ENCODE peak calls at places on chromosome 20, in four cellular contexts. One of them, this sample, is unnamed.

GRCh38 chr20:59205044-59205443 is 41.4 kb downstream of the ZNF831 start:
- DNase-seq in activated CD4-positive, alpha-beta T cell treated with anti-CD3 and anti-CD28 coated beads, Interleukin-2, amount 50 U/mL, for 24 hours: no peak
- DNase-seq in NCI-H2029 treated with DMSO at 0.1 percent for 48 hours: no peak
- DNase-seq in AG10803: no peak
- DNase-seq in this sample: no peak

GRCh38 chr20:43749734-43750294 is 23.0 kb upstream of the GTSF1L start:
- DNase-seq in activated CD4-positive, alpha-beta T cell treated with anti-CD3 and anti-CD28 coated beads, Interleukin-2, amount 50 U/mL, for 24 hours: peak; percentile 78
- DNase-seq in NCI-H2029 treated with DMSO at 0.1 percent for 48 hours: no peak
- DNase-seq in AG10803: peak; percentile 42
- DNase-seq in this sample: peak; percentile 94

GRCh38 chr20:1656844-1657243 is 735 bp downstream of the SIRPG start:
- DNase-seq in activated CD4-positive, alpha-beta T cell treated with anti-CD3 and anti-CD28 coated beads, Interleukin-2, amount 50 U/mL, for 24 hours: no peak
- DNase-seq in NCI-H2029 treated with DMSO at 0.1 percent for 48 hours: no peak
- DNase-seq in AG10803: no peak
- DNase-seq in this sample: no peak

GRCh38 chr20:57211949-57212889 is 54.2 kb downstream of the BMP7 start:
- DNase-seq in activated CD4-positive, alpha-beta T cell treated with anti-CD3 and anti-CD28 coated beads, Interleukin-2, amount 50 U/mL, for 24 hours: no peak
- DNase-seq in NCI-H2029 treated with DMSO at 0.1 percent for 48 hours: no peak
- DNase-seq in AG10803: peak; percentile 87
- DNase-seq in this sample: peak; percentile 92

GRCh38 chr20:48457261-48458002 is 370.4 kb downstream of the PREX1 start:
- DNase-seq in activated CD4-positive, alpha-beta T cell treated with anti-CD3 and anti-CD28 coated beads, Interleukin-2, amount 50 U/mL, for 24 hours: no peak
- DNase-seq in NCI-H2029 treated with DMSO at 0.1 percent for 48 hours: no peak
- DNase-seq in AG10803: no peak
- DNase-seq in this sample: no peak

GRCh38 chr20:53608456-53609413 is 15.1 kb upstream of the ZNF217 start:
- DNase-seq in activated CD4-positive, alpha-beta T cell treated with anti-CD3 and anti-CD28 coated beads, Interleukin-2, amount 50 U/mL, for 24 hours: no peak
- DNase-seq in NCI-H2029 treated with DMSO at 0.1 percent for 48 hours: no peak
- DNase-seq in AG10803: peak; percentile 29
- DNase-seq in this sample: no peak

GRCh38 chr20:53077373-53078205 is 105.4 kb downstream of the TSHZ2 start:
- DNase-seq in activated CD4-positive, alpha-beta T cell treated with anti-CD3 and anti-CD28 coated beads, Interleukin-2, amount 50 U/mL, for 24 hours: peak; percentile 36
- DNase-seq in NCI-H2029 treated with DMSO at 0.1 percent for 48 hours: no peak
- DNase-seq in AG10803: peak; percentile 39
- DNase-seq in this sample: peak; percentile 44

GRCh38 chr20:36305602-36306556 is at the start of gene DLGAP4:
- DNase-seq in activated CD4-positive, alpha-beta T cell treated with anti-CD3 and anti-CD28 coated beads, Interleukin-2, amount 50 U/mL, for 24 hours: no peak
- DNase-seq in NCI-H2029 treated with DMSO at 0.1 percent for 48 hours: no peak
- DNase-seq in AG10803: no peak
- DNase-seq in this sample: no peak

GRCh38 chr20:50371878-50372769 is 138.1 kb upstream of the PTPN1 start:
- DNase-seq in activated CD4-positive, alpha-beta T cell treated with anti-CD3 and anti-CD28 coated beads, Interleukin-2, amount 50 U/mL, for 24 hours: no peak
- DNase-seq in NCI-H2029 treated with DMSO at 0.1 percent for 48 hours: no peak
- DNase-seq in AG10803: no peak
- DNase-seq in this sample: no peak

GRCh38 chr20:18477821-18478220 is 10.6 kb downstream of the POLR3F start:
- DNase-seq in activated CD4-positive, alpha-beta T cell treated with anti-CD3 and anti-CD28 coated beads, Interleukin-2, amount 50 U/mL, for 24 hours: no peak
- DNase-seq in NCI-H2029 treated with DMSO at 0.1 percent for 48 hours: no peak
- DNase-seq in AG10803: no peak
- DNase-seq in this sample: no peak

GRCh38 chr20:43508604-43509040 is 1.1 kb downstream of the L3MBTL1 start:
- DNase-seq in activated CD4-positive, alpha-beta T cell treated with anti-CD3 and anti-CD28 coated beads, Interleukin-2, amount 50 U/mL, for 24 hours: no peak
- DNase-seq in NCI-H2029 treated with DMSO at 0.1 percent for 48 hours: no peak
- DNase-seq in AG10803: no peak
- DNase-seq in this sample: no peak

GRCh38 chr20:38926934-38927616 is 858 bp downstream of the FAM83D start:
- DNase-seq in activated CD4-positive, alpha-beta T cell treated with anti-CD3 and anti-CD28 coated beads, Interleukin-2, amount 50 U/mL, for 24 hours: no peak
- DNase-seq in NCI-H2029 treated with DMSO at 0.1 percent for 48 hours: no peak
- DNase-seq in AG10803: peak; percentile 33
- DNase-seq in this sample: peak; percentile 22

GRCh38 chr20:57856658-57857057 is 146.8 kb upstream of the PMEPA1 start:
- DNase-seq in activated CD4-positive, alpha-beta T cell treated with anti-CD3 and anti-CD28 coated beads, Interleukin-2, amount 50 U/mL, for 24 hours: no peak
- DNase-seq in NCI-H2029 treated with DMSO at 0.1 percent for 48 hours: no peak
- DNase-seq in AG10803: no peak
- DNase-seq in this sample: no peak

GRCh38 chr20:62795023-62795761 is 1.1 kb upstream of the MRGBP start:
- DNase-seq in activated CD4-positive, alpha-beta T cell treated with anti-CD3 and anti-CD28 coated beads, Interleukin-2, amount 50 U/mL, for 24 hours: peak; percentile 58
- DNase-seq in NCI-H2029 treated with DMSO at 0.1 percent for 48 hours: peak; percentile 40
- DNase-seq in AG10803: peak; percentile 34
- DNase-seq in this sample: peak; percentile 64

GRCh38 chr20:46399401-46399800 is 7.0 kb downstream of the ELMO2 start:
- DNase-seq in activated CD4-positive, alpha-beta T cell treated with anti-CD3 and anti-CD28 coated beads, Interleukin-2, amount 50 U/mL, for 24 hours: no peak
- DNase-seq in NCI-H2029 treated with DMSO at 0.1 percent for 48 hours: peak; percentile 23
- DNase-seq in AG10803: no peak
- DNase-seq in this sample: no peak

GRCh38 chr20:11204926-11205768 is 531.3 kb upstream of the JAG1 start:
- DNase-seq in activated CD4-positive, alpha-beta T cell treated with anti-CD3 and anti-CD28 coated beads, Interleukin-2, amount 50 U/mL, for 24 hours: no peak
- DNase-seq in NCI-H2029 treated with DMSO at 0.1 percent for 48 hours: peak; percentile 6
- DNase-seq in AG10803: peak; percentile 66
- DNase-seq in this sample: peak; percentile 45

GRCh38 chr20:44979090-44979621 is 12.8 kb downstream of the STK4 start:
- DNase-seq in activated CD4-positive, alpha-beta T cell treated with anti-CD3 and anti-CD28 coated beads, Interleukin-2, amount 50 U/mL, for 24 hours: peak; percentile 65
- DNase-seq in NCI-H2029 treated with DMSO at 0.1 percent for 48 hours: no peak
- DNase-seq in AG10803: peak; percentile 23
- DNase-seq in this sample: no peak

GRCh38 chr20:41669708-41670263 is 51.6 kb upstream of the CHD6 start:
- DNase-seq in activated CD4-positive, alpha-beta T cell treated with anti-CD3 and anti-CD28 coated beads, Interleukin-2, amount 50 U/mL, for 24 hours: no peak
- DNase-seq in NCI-H2029 treated with DMSO at 0.1 percent for 48 hours: no peak
- DNase-seq in AG10803: no peak
- DNase-seq in this sample: no peak

GRCh38 chr20:8213270-8213669 is 81.2 kb downstream of the PLCB1 start:
- DNase-seq in activated CD4-positive, alpha-beta T cell treated with anti-CD3 and anti-CD28 coated beads, Interleukin-2, amount 50 U/mL, for 24 hours: no peak
- DNase-seq in NCI-H2029 treated with DMSO at 0.1 percent for 48 hours: no peak
- DNase-seq in AG10803: no peak
- DNase-seq in this sample: no peak

GRCh38 chr20:2114560-2114959 is 12.9 kb downstream of the STK35 start:
- DNase-seq in activated CD4-positive, alpha-beta T cell treated with anti-CD3 and anti-CD28 coated beads, Interleukin-2, amount 50 U/mL, for 24 hours: no peak
- DNase-seq in NCI-H2029 treated with DMSO at 0.1 percent for 48 hours: no peak
- DNase-seq in AG10803: no peak
- DNase-seq in this sample: no peak

GRCh38 chr20:1376453-1377270 is 16.2 kb downstream of the FKBP1A start:
- DNase-seq in activated CD4-positive, alpha-beta T cell treated with anti-CD3 and anti-CD28 coated beads, Interleukin-2, amount 50 U/mL, for 24 hours: no peak
- DNase-seq in NCI-H2029 treated with DMSO at 0.1 percent for 48 hours: no peak
- DNase-seq in AG10803: no peak
- DNase-seq in this sample: no peak

GRCh38 chr20:35344354-35344837 is 52.2 kb upstream of the FAM83C start:
- DNase-seq in activated CD4-positive, alpha-beta T cell treated with anti-CD3 and anti-CD28 coated beads, Interleukin-2, amount 50 U/mL, for 24 hours: no peak
- DNase-seq in NCI-H2029 treated with DMSO at 0.1 percent for 48 hours: peak; percentile 25
- DNase-seq in AG10803: peak; percentile 86
- DNase-seq in this sample: peak; percentile 57

GRCh38 chr20:21289651-21290050 is 13.5 kb upstream of the XRN2 start:
- DNase-seq in activated CD4-positive, alpha-beta T cell treated with anti-CD3 and anti-CD28 coated beads, Interleukin-2, amount 50 U/mL, for 24 hours: no peak
- DNase-seq in NCI-H2029 treated with DMSO at 0.1 percent for 48 hours: no peak
- DNase-seq in AG10803: no peak
- DNase-seq in this sample: no peak

GRCh38 chr20:49584418-49585382 is 16.8 kb upstream of the PTGIS start:
- DNase-seq in activated CD4-positive, alpha-beta T cell treated with anti-CD3 and anti-CD28 coated beads, Interleukin-2, amount 50 U/mL, for 24 hours: no peak
- DNase-seq in NCI-H2029 treated with DMSO at 0.1 percent for 48 hours: no peak
- DNase-seq in AG10803: no peak
- DNase-seq in this sample: no peak

GRCh38 chr20:25178563-25179438 is 16.7 kb upstream of the ENTPD6 start:
- DNase-seq in activated CD4-positive, alpha-beta T cell treated with anti-CD3 and anti-CD28 coated beads, Interleukin-2, amount 50 U/mL, for 24 hours: no peak
- DNase-seq in NCI-H2029 treated with DMSO at 0.1 percent for 48 hours: peak; percentile 31
- DNase-seq in AG10803: peak; percentile 72
- DNase-seq in this sample: peak; percentile 71

GRCh38 chr20:57499676-57500075 is 25.3 kb downstream of the CTCFL start:
- DNase-seq in activated CD4-positive, alpha-beta T cell treated with anti-CD3 and anti-CD28 coated beads, Interleukin-2, amount 50 U/mL, for 24 hours: no peak
- DNase-seq in NCI-H2029 treated with DMSO at 0.1 percent for 48 hours: no peak
- DNase-seq in AG10803: no peak
- DNase-seq in this sample: no peak

GRCh38 chr20:7383218-7383617 is 557.0 kb downstream of the HAO1 start:
- DNase-seq in activated CD4-positive, alpha-beta T cell treated with anti-CD3 and anti-CD28 coated beads, Interleukin-2, amount 50 U/mL, for 24 hours: no peak
- DNase-seq in NCI-H2029 treated with DMSO at 0.1 percent for 48 hours: peak; percentile 24
- DNase-seq in AG10803: no peak
- DNase-seq in this sample: no peak

GRCh38 chr20:63553933-63554290 is at the start of gene FNDC11:
- DNase-seq in activated CD4-positive, alpha-beta T cell treated with anti-CD3 and anti-CD28 coated beads, Interleukin-2, amount 50 U/mL, for 24 hours: no peak
- DNase-seq in NCI-H2029 treated with DMSO at 0.1 percent for 48 hours: no peak
- DNase-seq in AG10803: peak; percentile 10
- DNase-seq in this sample: peak; percentile 58

GRCh38 chr20:44884907-44885391 is 556 bp upstream of the YWHAB start:
- DNase-seq in activated CD4-positive, alpha-beta T cell treated with anti-CD3 and anti-CD28 coated beads, Interleukin-2, amount 50 U/mL, for 24 hours: no peak
- DNase-seq in NCI-H2029 treated with DMSO at 0.1 percent for 48 hours: no peak
- DNase-seq in AG10803: no peak
- DNase-seq in this sample: no peak

GRCh38 chr20:50885068-50885467 is 46.2 kb downstream of the ADNP start:
- DNase-seq in activated CD4-positive, alpha-beta T cell treated with anti-CD3 and anti-CD28 coated beads, Interleukin-2, amount 50 U/mL, for 24 hours: no peak
- DNase-seq in NCI-H2029 treated with DMSO at 0.1 percent for 48 hours: no peak
- DNase-seq in AG10803: no peak
- DNase-seq in this sample: no peak

GRCh38 chr20:39756828-39757227 is 794.7 kb downstream of the DHX35 start:
- DNase-seq in activated CD4-positive, alpha-beta T cell treated with anti-CD3 and anti-CD28 coated beads, Interleukin-2, amount 50 U/mL, for 24 hours: no peak
- DNase-seq in NCI-H2029 treated with DMSO at 0.1 percent for 48 hours: no peak
- DNase-seq in AG10803: no peak
- DNase-seq in this sample: no peak

This sample was measured in GM03348.